ENCODE peak calls at places on chromosomes 4 and X, in ten cellular contexts. A is H9, E is A549, I is pancreas, T is heart left ventricle, V is colonic mucosa, K is tibial nerve, Q is cardiac muscle cell, M is Panc1, H is tibial artery. W is an unnamed sample.

GRCh38 chr4:43132010-43132582 is 239.6 kb downstream of the GRXCR1 start:
- DNase-seq in A (peak; percentile 55), E (peak; percentile 38), I (peak; percentile 83), T (peak; percentile 14), V (peak; percentile 35), K (no peak), Q (peak; percentile 79), M (no peak), H (no peak), W (no peak)

GRCh38 chr4:82852751-82853053 is 38.3 kb downstream of the SEC31A start:
- DNase-seq in A (no peak), E (peak; percentile 11), I (no peak), T (no peak), V (no peak), K (no peak), Q (no peak), M (no peak), H (no peak), W (no peak)

GRCh38 chr4:26873391-26874026 is 12.9 kb downstream of the STIM2 start:
- DNase-seq in A (no peak), E (no peak), I (no peak), T (no peak), V (no peak), K (no peak), Q (no peak), M (no peak), H (no peak), W (peak; percentile 49)

GRCh38 chr4:1880332-1880731 is 9.1 kb downstream of the NSD2 start:
- DNase-seq in A (no peak), E (no peak), I (no peak), T (no peak), V (peak; percentile 60), K (no peak), Q (no peak), M (no peak), H (no peak), W (no peak)

GRCh38 chrX:130245441-130245840 is 23.3 kb downstream of the ZNF280C start:
- DNase-seq in A (no peak), E (no peak), I (no peak), T (no peak), V (no peak), K (no peak), Q (peak; percentile 62), M (no peak), H (no peak), W (no peak)

GRCh38 chrX:43753637-43754036 is 97.5 kb downstream of the MAOA start:
- DNase-seq in A (no peak), E (no peak), I (no peak), T (no peak), V (no peak), K (no peak), Q (no peak), M (no peak), H (no peak), W (no peak)

GRCh38 chrX:36199926-36200325 is 280.4 kb downstream of the CFAP47 start:
- DNase-seq in A (no peak), E (no peak), I (no peak), T (no peak), V (no peak), K (no peak), Q (no peak), M (no peak), H (no peak), W (no peak)

GRCh38 chr4:39181905-39182638 is at the start of gene WDR19:
- DNase-seq in A (peak; percentile 99), E (peak; percentile 98), I (peak; percentile 96), T (peak; percentile 98), V (peak; percentile 99), K (peak; percentile 96), Q (peak; percentile 100), M (peak; percentile 94), H (peak; percentile 99), W (peak; percentile 96)

GRCh38 chr4:57080781-57081650 is 29.2 kb downstream of the IGFBP7 start:
- DNase-seq in A (no peak), E (peak; percentile 84), I (no peak), T (no peak), V (no peak), K (no peak), Q (peak; percentile 95), M (peak; percentile 15), H (no peak), W (no peak)

GRCh38 chrX:120664081-120664480 is 34.2 kb upstream of the C1GALT1C1 start:
- DNase-seq in A (no peak), E (peak; percentile 42), I (no peak), T (no peak), V (no peak), K (no peak), Q (peak; percentile 37), M (peak; percentile 32), H (no peak), W (no peak)

GRCh38 chr4:169362607-169363006 is 91.9 kb upstream of the SH3RF1 start:
- DNase-seq in A (no peak), E (no peak), I (no peak), T (no peak), V (no peak), K (no peak), Q (no peak), M (no peak), H (peak; percentile 27), W (no peak)

GRCh38 chr4:186900232-186900900 is 176.7 kb upstream of the FAT1 start:
- DNase-seq in A (no peak), E (peak; percentile 42), I (no peak), T (no peak), V (no peak), K (no peak), Q (peak; percentile 75), M (no peak), H (no peak), W (no peak)

GRCh38 chrX:49884290-49884862 is 5.1 kb downstream of the USP27X start:
- DNase-seq in A (peak; percentile 73), E (peak; percentile 56), I (peak; percentile 84), T (peak; percentile 27), V (peak; percentile 71), K (peak; percentile 57), Q (peak; percentile 70), M (peak; percentile 38), H (peak; percentile 45), W (peak; percentile 26)

GRCh38 chrX:68938244-68939004 is 109.6 kb downstream of the EFNB1 start:
- DNase-seq in A (peak; percentile 24), E (no peak), I (no peak), T (peak; percentile 40), V (peak; percentile 14), K (no peak), Q (peak; percentile 91), M (no peak), H (no peak), W (no peak)

GRCh38 chr4:183905081-183905592 is at the start of gene STOX2:
- DNase-seq in A (peak; percentile 84), E (peak; percentile 71), I (peak; percentile 93), T (peak; percentile 85), V (peak; percentile 56), K (peak; percentile 47), Q (peak; percentile 64), M (no peak), H (peak; percentile 55), W (no peak)

GRCh38 chr4:118765399-118765798 is 70.5 kb downstream of the SEC24D start:
- DNase-seq in A (no peak), E (peak; percentile 32), I (no peak), T (no peak), V (no peak), K (peak; percentile 35), Q (peak; percentile 97), M (peak; percentile 18), H (no peak), W (no peak)
- H3K27ac ChIP-seq in A (no peak overlapping the region), E (no peak overlapping the region), I (no peak overlapping the region), T (peak overlapping the region; percentile 18), V (peak overlapping the region; percentile 9), K (no peak overlapping the region), Q (peak overlapping the region; percentile 24), M (no peak overlapping the region), H (peak overlapping the region; percentile 84), W (no peak overlapping the region)

GRCh38 chr4:16759781-16760459 is 138.5 kb downstream of the LDB2 start:
- DNase-seq in A (no peak), E (no peak), I (no peak), T (no peak), V (no peak), K (no peak), Q (no peak), M (no peak), H (no peak), W (no peak)

GRCh38 chr4:16754104-16754503 is 144.3 kb downstream of the LDB2 start:
- DNase-seq in A (no peak), E (no peak), I (no peak), T (no peak), V (no peak), K (no peak), Q (no peak), M (no peak), H (no peak), W (no peak)

GRCh38 chr4:16758206-16758605 is 140.2 kb downstream of the LDB2 start:
- DNase-seq in A (no peak), E (no peak), I (no peak), T (no peak), V (no peak), K (no peak), Q (no peak), M (no peak), H (no peak), W (no peak)

GRCh38 chr4:16758816-16759215 is 139.6 kb downstream of the LDB2 start:
- DNase-seq in A (no peak), E (no peak), I (no peak), T (no peak), V (no peak), K (no peak), Q (no peak), M (no peak), H (no peak), W (no peak)

GRCh38 chr4:16757080-16757521 is 141.3 kb downstream of the LDB2 start:
- DNase-seq in A (no peak), E (no peak), I (no peak), T (no peak), V (no peak), K (no peak), Q (peak; percentile 38), M (no peak), H (no peak), W (no peak)
- H3K27ac ChIP-seq in A (no peak overlapping the region), E (no peak overlapping the region), I (no peak overlapping the region), T (no peak overlapping the region), V (no peak overlapping the region), K (no peak overlapping the region), Q (no peak overlapping the region), M (no peak overlapping the region), H (no peak overlapping the region), W (no peak overlapping the region)

GRCh38 chr4:100113732-100114131 is 76.5 kb downstream of the DDIT4L start:
- DNase-seq in A (no peak), E (no peak), I (no peak), T (no peak), V (no peak), K (no peak), Q (no peak), M (no peak), H (no peak), W (no peak)
- H3K27ac ChIP-seq in A (no peak overlapping the region), E (no peak overlapping the region), I (no peak overlapping the region), T (no peak overlapping the region), V (no peak overlapping the region), K (no peak overlapping the region), Q (no peak overlapping the region), M (no peak overlapping the region), H (no peak overlapping the region), W (no peak overlapping the region)

DNA sequence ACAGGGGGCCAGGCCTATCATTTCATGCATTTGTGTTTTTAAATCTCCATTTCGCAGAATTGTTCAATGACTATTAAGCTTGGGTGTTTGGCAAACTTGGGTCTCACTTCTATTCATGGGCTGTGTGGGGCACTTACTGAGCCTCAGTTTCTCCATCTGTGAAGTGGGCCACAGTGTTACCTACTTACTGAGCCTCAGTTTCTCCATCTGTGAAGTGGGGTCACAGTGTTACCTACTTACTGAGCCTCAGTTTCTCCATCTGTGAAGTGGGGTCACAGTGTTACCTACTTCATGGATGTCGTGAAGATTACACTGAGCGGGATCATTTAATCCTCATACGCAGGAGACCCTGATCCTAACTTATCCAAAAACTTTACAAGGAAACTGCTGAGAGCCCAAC is 115.1 kb upstream of the STX18 start:
- DNase-seq in A (no peak), E (no peak), I (no peak), T (no peak), V (no peak), K (no peak), Q (no peak), M (no peak), H (no peak), W (no peak)
- H3K27ac ChIP-seq in A (no peak overlapping the region), E (no peak overlapping the region), I (no peak overlapping the region), T (no peak overlapping the region), V (no peak overlapping the region), K (no peak overlapping the region), Q (no peak overlapping the region), M (no peak overlapping the region), H (no peak overlapping the region), W (no peak overlapping the region)

W was measured in effector memory CD4-positive, alpha-beta T cell.